ENCODE peak calls at places on chromosomes 11 and 22, in seven cellular contexts. One of them, this sample, is unnamed.

GRCh38 chr11:17012712-17013547 is 1.3 kb downstream of the PLEKHA7 start:
- DNase-seq in transverse colon: peak; percentile 75
- DNase-seq in IMR-90: peak; percentile 52
- DNase-seq in ovary: peak; percentile 60
- DNase-seq in stomach: peak; percentile 78
- DNase-seq in endothelial cell of umbilical vein: peak; percentile 50
- DNase-seq in heart left ventricle: peak; percentile 71
- DNase-seq in this sample: peak; percentile 58

GRCh38 chr22:23248583-23248982 is 68.3 kb downstream of the BCR start:
- DNase-seq in IMR-90: peak; percentile 63
- DNase-seq in stomach: peak; percentile 58
- DNase-seq in endothelial cell of umbilical vein: peak; percentile 35
- DNase-seq in heart left ventricle: no peak
- DNase-seq in transverse colon: no peak
- DNase-seq in ovary: no peak
- DNase-seq in this sample: no peak

GRCh38 chr11:20715464-20715863 is 46.1 kb downstream of the NELL1 start:
- DNase-seq in IMR-90: no peak
- DNase-seq in stomach: no peak
- DNase-seq in endothelial cell of umbilical vein: no peak
- DNase-seq in ovary: no peak
- DNase-seq in transverse colon: no peak
- DNase-seq in heart left ventricle: no peak
- DNase-seq in this sample: no peak

GRCh38 chr11:72229336-72229924 is 4.9 kb downstream of the INPPL1 start:
- DNase-seq in stomach: peak; percentile 17
- DNase-seq in IMR-90: no peak
- DNase-seq in transverse colon: no peak
- DNase-seq in heart left ventricle: no peak
- DNase-seq in endothelial cell of umbilical vein: no peak
- DNase-seq in ovary: no peak
- DNase-seq in this sample: peak; percentile 10

GRCh38 chr11:111526501-111526900 is 11.9 kb downstream of the HOATZ start:
- DNase-seq in ovary: no peak
- DNase-seq in stomach: no peak
- DNase-seq in heart left ventricle: no peak
- DNase-seq in IMR-90: peak; percentile 93
- DNase-seq in endothelial cell of umbilical vein: no peak
- DNase-seq in transverse colon: no peak
- DNase-seq in this sample: no peak

GRCh38 chr11:77705195-77705876 is 67.7 kb upstream of the CLNS1A start:
- DNase-seq in IMR-90: peak; percentile 69
- DNase-seq in endothelial cell of umbilical vein: peak; percentile 5
- DNase-seq in ovary: no peak
- DNase-seq in transverse colon: no peak
- DNase-seq in heart left ventricle: no peak
- DNase-seq in stomach: no peak
- DNase-seq in this sample: no peak

GRCh38 chr11:107151579-107151978 is 133.3 kb upstream of the GUCY1A2 start:
- DNase-seq in transverse colon: no peak
- DNase-seq in IMR-90: no peak
- DNase-seq in heart left ventricle: no peak
- DNase-seq in endothelial cell of umbilical vein: no peak
- DNase-seq in stomach: no peak
- DNase-seq in ovary: no peak
- DNase-seq in this sample: no peak

GRCh38 chr11:126403039-126403438 is 47.6 kb downstream of the ST3GAL4 start:
- DNase-seq in stomach: no peak
- DNase-seq in ovary: peak; percentile 44
- DNase-seq in heart left ventricle: no peak
- DNase-seq in endothelial cell of umbilical vein: no peak
- DNase-seq in transverse colon: peak; percentile 82
- DNase-seq in IMR-90: no peak
- DNase-seq in this sample: no peak

GRCh38 chr11:8082391-8083087 is 1.5 kb downstream of the TUB start:
- DNase-seq in heart left ventricle: peak; percentile 33
- DNase-seq in ovary: no peak
- DNase-seq in transverse colon: no peak
- DNase-seq in stomach: no peak
- DNase-seq in IMR-90: no peak
- DNase-seq in endothelial cell of umbilical vein: no peak
- DNase-seq in this sample: peak; percentile 48

GRCh38 chr11:2512431-2513407 is 67.9 kb downstream of the KCNQ1 start:
- DNase-seq in heart left ventricle: peak; percentile 57
- DNase-seq in transverse colon: peak; percentile 5
- DNase-seq in endothelial cell of umbilical vein: no peak
- DNase-seq in stomach: peak; percentile 23
- DNase-seq in ovary: peak; percentile 7
- DNase-seq in IMR-90: no peak
- DNase-seq in this sample: peak; percentile 11

GRCh38 chr11:116500002-116500832 is 272.6 kb downstream of the BUD13 start:
- DNase-seq in transverse colon: no peak
- DNase-seq in endothelial cell of umbilical vein: no peak
- DNase-seq in ovary: no peak
- DNase-seq in stomach: no peak
- DNase-seq in IMR-90: no peak
- DNase-seq in heart left ventricle: no peak
- DNase-seq in this sample: no peak

GRCh38 chr11:116503216-116504160 is 269.3 kb downstream of the BUD13 start:
- DNase-seq in transverse colon: no peak
- DNase-seq in stomach: no peak
- DNase-seq in IMR-90: no peak
- DNase-seq in ovary: no peak
- DNase-seq in endothelial cell of umbilical vein: no peak
- DNase-seq in heart left ventricle: no peak
- DNase-seq in this sample: no peak

GRCh38 chr11:116500833-116501622 is 271.8 kb downstream of the BUD13 start:
- DNase-seq in IMR-90: no peak
- DNase-seq in ovary: no peak
- DNase-seq in stomach: no peak
- DNase-seq in endothelial cell of umbilical vein: no peak
- DNase-seq in heart left ventricle: no peak
- DNase-seq in transverse colon: no peak
- DNase-seq in this sample: no peak

GRCh38 chr11:116502641-116503061 is 270.1 kb downstream of the BUD13 start:
- DNase-seq in ovary: no peak
- DNase-seq in IMR-90: no peak
- DNase-seq in heart left ventricle: no peak
- DNase-seq in stomach: no peak
- DNase-seq in endothelial cell of umbilical vein: no peak
- DNase-seq in transverse colon: no peak
- DNase-seq in this sample: no peak

DNA sequence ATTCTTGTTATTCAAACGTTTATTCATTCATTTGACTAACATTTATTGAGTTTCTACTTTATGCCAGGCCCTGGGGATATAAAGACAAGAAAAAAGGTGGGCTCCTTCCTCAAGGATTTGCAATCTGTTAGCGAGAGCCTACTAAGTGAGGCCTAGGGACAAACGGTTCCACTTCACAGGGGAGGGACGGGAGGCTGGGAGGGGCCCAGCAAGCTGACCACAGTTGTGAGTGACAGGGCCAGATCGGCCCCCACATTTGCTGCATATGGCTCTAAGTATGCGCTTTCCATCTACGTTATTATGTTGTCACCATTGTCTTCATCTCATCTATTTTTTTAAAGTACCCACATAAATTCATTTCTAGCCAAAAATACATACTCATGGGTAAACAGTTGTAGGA is 271.1 kb downstream of the BUD13 start:
- DNase-seq in ovary: no peak
- DNase-seq in transverse colon: no peak
- DNase-seq in heart left ventricle: no peak
- DNase-seq in IMR-90: no peak
- DNase-seq in endothelial cell of umbilical vein: no peak
- DNase-seq in stomach: no peak
- DNase-seq in this sample: no peak
- TF ChIP-seq POLR2A in ovary: no peak
- TF ChIP-seq POLR2A in transverse colon: no peak
- TF ChIP-seq POLR2A in heart left ventricle: no peak
- TF ChIP-seq POLR2A in IMR-90: no peak
- TF ChIP-seq POLR2A in endothelial cell of umbilical vein: no peak
- TF ChIP-seq POLR2A in stomach: no peak
- TF ChIP-seq POLR2A in this sample: no peak

GRCh38 chr11:25048632-25049031 is 551.8 kb downstream of the LUZP2 start:
- DNase-seq in endothelial cell of umbilical vein: no peak
- DNase-seq in IMR-90: no peak
- DNase-seq in ovary: no peak
- DNase-seq in transverse colon: no peak
- DNase-seq in stomach: no peak
- DNase-seq in heart left ventricle: no peak
- DNase-seq in this sample: no peak
- H3K27me3 ChIP-seq in endothelial cell of umbilical vein: no peaks in the 10 kb centered on the region
- H3K27me3 ChIP-seq in IMR-90: no peaks in the 10 kb centered on the region
- H3K27me3 ChIP-seq in ovary: no peaks in the 10 kb centered on the region
- H3K27me3 ChIP-seq in transverse colon: no peaks in the 10 kb centered on the region
- H3K27me3 ChIP-seq in stomach: no peaks in the 10 kb centered on the region
- H3K27me3 ChIP-seq in heart left ventricle: no peaks in the 10 kb centered on the region
- H3K27me3 ChIP-seq in this sample: no peaks in the 10 kb centered on the region

GRCh38 chr11:12222099-12222751 is 111.8 kb downstream of the MICAL2 start:
- DNase-seq in endothelial cell of umbilical vein: no peak
- DNase-seq in IMR-90: no peak
- DNase-seq in stomach: peak; percentile 51
- DNase-seq in transverse colon: peak; percentile 69
- DNase-seq in heart left ventricle: peak; percentile 75
- DNase-seq in ovary: peak; percentile 75
- DNase-seq in this sample: peak; percentile 74

GRCh38 chr11:12225046-12225739 is 114.8 kb downstream of the MICAL2 start:
- DNase-seq in ovary: no peak
- DNase-seq in heart left ventricle: no peak
- DNase-seq in stomach: no peak
- DNase-seq in endothelial cell of umbilical vein: no peak
- DNase-seq in IMR-90: no peak
- DNase-seq in transverse colon: no peak
- DNase-seq in this sample: no peak

GRCh38 chr11:12223771-12224536 is 113.6 kb downstream of the MICAL2 start:
- DNase-seq in stomach: no peak
- DNase-seq in IMR-90: peak; percentile 27
- DNase-seq in heart left ventricle: no peak
- DNase-seq in transverse colon: peak; percentile 60
- DNase-seq in endothelial cell of umbilical vein: no peak
- DNase-seq in ovary: no peak
- DNase-seq in this sample: no peak

GRCh38 chr11:12226093-12226492 is 115.7 kb downstream of the MICAL2 start:
- DNase-seq in stomach: no peak
- DNase-seq in IMR-90: no peak
- DNase-seq in transverse colon: no peak
- DNase-seq in endothelial cell of umbilical vein: no peak
- DNase-seq in heart left ventricle: no peak
- DNase-seq in ovary: no peak
- DNase-seq in this sample: no peak

GRCh38 chr11:12224537-12224893 is 114.1 kb downstream of the MICAL2 start:
- DNase-seq in ovary: peak; percentile 32
- DNase-seq in stomach: peak; percentile 90
- DNase-seq in heart left ventricle: peak; percentile 90
- DNase-seq in endothelial cell of umbilical vein: peak; percentile 28
- DNase-seq in transverse colon: peak; percentile 76
- DNase-seq in IMR-90: peak; percentile 94
- DNase-seq in this sample: peak; percentile 78
- TF ChIP-seq POLR2A in ovary: no peak
- TF ChIP-seq POLR2A in stomach: no peak
- TF ChIP-seq POLR2A in heart left ventricle: no peak
- TF ChIP-seq POLR2A in endothelial cell of umbilical vein: no peak
- TF ChIP-seq POLR2A in transverse colon: no peak
- TF ChIP-seq POLR2A in IMR-90: no peak
- TF ChIP-seq POLR2A in this sample: no peak

DNA sequence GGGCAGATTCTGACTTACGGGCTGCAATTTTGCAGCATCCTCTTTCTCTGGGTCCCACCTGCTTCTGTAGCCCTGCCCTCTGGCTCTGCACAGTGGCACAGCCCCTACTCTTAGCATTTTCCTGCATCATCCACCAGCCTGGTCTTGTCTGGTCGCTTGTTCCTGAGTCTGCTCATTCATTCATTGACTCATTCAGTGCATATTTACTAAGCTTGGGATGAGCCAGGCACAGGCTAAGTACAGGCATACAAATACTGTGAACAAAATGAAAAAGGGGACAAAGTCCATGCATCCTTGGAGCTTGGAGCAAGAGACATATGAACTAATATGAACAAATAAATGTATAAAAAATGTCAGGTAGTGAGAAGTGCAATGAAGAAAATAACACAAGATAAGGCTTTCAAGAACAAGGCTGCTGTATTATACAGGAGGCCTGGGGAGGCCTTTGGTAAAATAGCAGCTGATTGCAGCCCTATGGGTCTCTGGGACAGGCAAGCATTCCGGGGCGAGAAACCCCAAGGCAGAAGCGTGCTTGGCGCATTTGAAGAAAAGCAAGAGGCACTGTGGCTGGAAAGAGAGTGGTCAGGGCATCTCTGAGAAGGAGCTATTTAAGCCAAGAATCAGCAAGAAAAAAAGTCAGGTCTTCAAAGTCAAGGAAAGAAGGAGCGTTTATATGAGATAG is 108.0 kb upstream of the ALX4 start:
- DNase-seq in ovary: no peak
- DNase-seq in endothelial cell of umbilical vein: no peak
- DNase-seq in IMR-90: no peak
- DNase-seq in transverse colon: no peak
- DNase-seq in stomach: no peak
- DNase-seq in heart left ventricle: no peak
- DNase-seq in this sample: no peak
- H3K27me3 ChIP-seq in ovary: no peaks in the 10 kb centered on the region
- H3K27me3 ChIP-seq in endothelial cell of umbilical vein: peaks cover 3% of the 10 kb centered on the region
- H3K27me3 ChIP-seq in IMR-90: peaks cover 5% of the 10 kb centered on the region
- H3K27me3 ChIP-seq in transverse colon: no peaks in the 10 kb centered on the region
- H3K27me3 ChIP-seq in stomach: no peaks in the 10 kb centered on the region
- H3K27me3 ChIP-seq in heart left ventricle: no peaks in the 10 kb centered on the region
- H3K27me3 ChIP-seq in this sample: no peaks in the 10 kb centered on the region

DNA sequence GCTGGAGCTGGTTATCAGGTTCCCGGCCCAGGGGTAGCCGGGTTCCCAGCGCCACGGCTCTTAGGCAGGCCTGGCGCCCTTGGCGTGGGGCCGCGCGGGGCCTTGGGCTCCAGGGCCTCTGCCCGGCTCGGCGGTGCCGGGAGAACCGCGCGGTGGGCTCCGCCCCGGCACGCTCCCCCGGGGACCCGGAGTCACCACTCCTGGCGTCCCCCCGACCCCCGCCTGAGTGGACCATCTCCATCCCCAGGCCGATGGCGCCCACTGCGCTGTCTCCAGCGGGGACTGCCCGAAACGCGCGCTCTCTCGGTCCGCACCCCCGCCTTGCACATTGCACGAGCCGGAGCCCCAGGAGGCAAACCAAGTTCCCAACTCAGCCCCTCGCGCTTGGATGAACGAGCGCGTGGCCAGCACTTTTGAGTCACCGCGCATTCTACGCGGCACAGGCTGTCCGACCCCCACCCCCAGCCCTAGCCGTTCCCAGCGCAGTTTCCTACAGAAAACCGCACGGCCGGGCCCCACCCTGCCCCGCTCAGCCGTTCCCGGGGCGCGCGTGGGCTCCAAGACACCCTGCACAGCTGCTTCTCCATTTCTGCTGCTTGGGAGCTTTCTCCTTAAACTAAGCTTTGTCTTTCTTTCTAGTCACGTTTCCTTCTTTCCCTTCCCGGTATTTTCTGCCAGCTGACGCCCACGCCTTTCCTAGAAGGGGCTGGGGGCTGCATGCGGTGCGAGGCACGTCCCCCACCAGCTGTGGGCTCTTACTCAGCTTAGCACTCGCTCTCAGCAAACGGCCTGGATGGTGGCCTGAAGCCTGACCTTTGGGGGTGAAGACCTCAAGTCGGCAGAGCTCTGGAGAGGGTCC is 650 bp upstream of the CHID1 start:
- DNase-seq in IMR-90: peak; percentile 64
- DNase-seq in stomach: peak; percentile 42
- DNase-seq in heart left ventricle: peak; percentile 81
- DNase-seq in transverse colon: peak; percentile 47
- DNase-seq in endothelial cell of umbilical vein: peak; percentile 51
- DNase-seq in ovary: peak; percentile 69
- DNase-seq in this sample: peak; percentile 53
- TF ChIP-seq POLR2A in IMR-90: no peak
- TF ChIP-seq POLR2A in stomach: no peak
- TF ChIP-seq POLR2A in heart left ventricle: peak; percentile 16
- TF ChIP-seq POLR2A in transverse colon: no peak
- TF ChIP-seq POLR2A in endothelial cell of umbilical vein: peak; percentile 84
- TF ChIP-seq POLR2A in ovary: no peak
- TF ChIP-seq POLR2A in this sample: no peak